ENCODE peak calls at places on chromosomes 5 and 9, in six cellular contexts. G is GM23338; I is ovary; U is endodermal cell; F is fibroblast of lung; M is CD8-positive, alpha-beta T cell. V is an unnamed sample. For H3K4me1, the result is how much of the 10 kb centered on the place peaks cover.

GRCh38 chr9:100856238-100856637 is 172.3 kb upstream of the PLPPR1 start:
- DNase-seq in G (no peak), I (no peak), U (no peak), F (no peak), M (no peak), V (no peak)

GRCh38 chr5:120692346-120692745 is 228.2 kb downstream of the PRR16 start:
- DNase-seq in G (no peak), I (no peak), U (no peak), F (no peak), M (no peak), V (no peak)

GRCh38 chr5:26691486-26691885 is 346.9 kb downstream of the CDH9 start:
- DNase-seq in G (no peak), I (no peak), U (no peak), F (no peak), M (no peak), V (no peak)

GRCh38 chr9:73780916-73781315 is 629.3 kb downstream of the ANXA1 start:
- DNase-seq in G (no peak), I (no peak), U (no peak), F (peak), M (no peak), V (no peak)

GRCh38 chr5:173328896-173329369 is 719 bp upstream of the STC2 start:
- DNase-seq in G (peak), I (no peak), U (peak), F (peak), M (no peak), V (no peak)

GRCh38 chr9:18632624-18633407 is 158.9 kb downstream of the ADAMTSL1 start:
- DNase-seq in G (no peak), I (no peak), U (no peak), F (peak), M (no peak), V (no peak)

GRCh38 chr9:137459147-137459600 is at the start of gene NSMF:
- DNase-seq in G (peak), I (peak), U (peak), F (peak), M (peak), V (peak)

GRCh38 chr5:158212915-158213314 is 354.0 kb upstream of the CLINT1 start:
- DNase-seq in G (peak), I (no peak), U (peak), F (no peak), M (no peak), V (no peak)

GRCh38 chr9:124454296-124454695 is 4.0 kb downstream of the ADGRD2 start:
- DNase-seq in G (no peak), I (no peak), U (no peak), F (no peak), M (no peak), V (no peak)

GRCh38 chr9:105026451-105026850 is 98.5 kb upstream of the ABCA1 start:
- DNase-seq in G (no peak), I (no peak), U (no peak), F (peak), M (no peak), V (no peak)

GRCh38 chr5:159208508-159209437 is 580 bp downstream of the RNF145 start:
- DNase-seq in G (peak), I (peak), U (peak), F (peak), M (peak), V (peak)

GRCh38 chr5:95533106-95533505 is 21.7 kb downstream of the SKIC3 start:
- DNase-seq in G (peak), I (no peak), U (no peak), F (peak), M (no peak), V (no peak)

GRCh38 chr9:108196332-108196731 is 659.5 kb downstream of the ACTL7B start:
- DNase-seq in G (no peak), I (no peak), U (no peak), F (no peak), M (no peak), V (no peak)

GRCh38 chr5:39906146-39906545 is 481.4 kb upstream of the DAB2 start:
- DNase-seq in G (no peak), I (no peak), U (no peak), F (peak), M (no peak), V (no peak)

GRCh38 chr9:112028242-112029221 is 131.9 kb downstream of the UGCG start:
- DNase-seq in G (no peak), I (no peak), U (peak), F (no peak), M (no peak), V (no peak)

GRCh38 chr9:93492327-93492726 is 38.9 kb upstream of the FAM120AOS start:
- DNase-seq in G (no peak), I (no peak), U (no peak), F (no peak), M (no peak), V (no peak)

GRCh38 chr5:84281383-84281782 is 103.3 kb downstream of the EDIL3 start:
- DNase-seq in G (no peak), I (no peak), U (no peak), F (peak), M (no peak), V (no peak)
- H3K4me1 ChIP-seq in G (under half), I (under half), U (under half), F (under half), M (under half), V (under half)

GRCh38 chr9:131873891-131874440 is 134.1 kb upstream of the RAPGEF1 start:
- DNase-seq in G (peak), I (no peak), U (no peak), F (no peak), M (no peak), V (no peak)

GRCh38 chr9:131870156-131870555 is 130.3 kb upstream of the RAPGEF1 start:
- DNase-seq in G (no peak), I (no peak), U (no peak), F (no peak), M (no peak), V (no peak)

GRCh38 chr9:131873361-131873760 is 133.5 kb upstream of the RAPGEF1 start:
- DNase-seq in G (no peak), I (no peak), U (no peak), F (no peak), M (no peak), V (no peak)

GRCh38 chr9:131872702-131873101 is 132.8 kb upstream of the RAPGEF1 start:
- DNase-seq in G (no peak), I (no peak), U (no peak), F (no peak), M (no peak), V (no peak)

DNA sequence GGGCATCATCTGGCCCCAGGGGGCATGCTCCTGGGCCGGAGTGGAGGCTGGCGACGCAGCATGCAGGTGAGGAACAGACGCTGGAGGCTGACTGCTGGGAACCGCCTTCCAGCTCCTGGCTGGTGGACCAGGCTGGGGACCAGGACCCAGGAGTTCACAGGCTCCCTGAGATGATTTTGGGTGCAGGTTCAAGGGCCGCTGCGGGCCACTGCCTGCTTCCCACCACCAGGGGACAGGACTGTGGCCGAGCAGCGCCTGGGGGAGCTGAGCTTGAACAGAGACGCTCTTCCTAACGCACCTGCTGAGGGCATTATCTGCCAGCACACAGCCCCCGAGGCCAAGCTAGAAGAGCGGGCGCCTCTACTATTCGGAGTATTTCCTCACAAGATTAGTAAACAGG is 132.1 kb upstream of the RAPGEF1 start:
- DNase-seq in G (peak), I (no peak), U (peak), F (no peak), M (no peak), V (no peak)
- TF ChIP-seq CTCF in G (peak), I (no peak), U (peak), F (no peak), M (no peak), V (no peak)

GRCh38 chr5:111236995-111237394 is 12.8 kb downstream of the CAMK4 start:
- DNase-seq in G (no peak), I (no peak), U (no peak), F (no peak), M (no peak), V (no peak)
- H3K4me1 ChIP-seq in G (under half), I (under half), U (under half), F (under half), M (half or more), V (under half)

DNA sequence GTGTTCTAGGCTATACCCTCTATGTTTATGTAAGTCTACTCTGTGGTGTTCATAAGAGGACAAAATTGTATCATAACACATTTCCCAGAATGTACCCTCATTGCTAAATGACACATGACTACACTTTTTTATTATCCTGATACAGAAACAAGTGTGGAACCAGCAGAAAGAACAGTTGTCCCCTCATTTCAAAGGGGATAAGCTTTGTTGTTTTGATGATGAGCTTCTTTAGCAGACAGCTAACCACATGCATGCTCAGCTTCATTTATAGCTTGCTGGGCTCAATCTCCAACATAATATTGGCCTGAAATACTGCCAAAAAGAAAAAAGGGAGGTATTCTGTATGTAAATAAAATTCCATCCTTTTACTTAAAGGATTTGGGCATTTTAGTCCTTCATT is 120.3 kb downstream of the SPATA31D1 start:
- DNase-seq in G (no peak), I (no peak), U (no peak), F (no peak), M (no peak), V (no peak)
- TF ChIP-seq CTCF in G (no peak), I (no peak), U (no peak), F (no peak), M (no peak), V (no peak)

DNA sequence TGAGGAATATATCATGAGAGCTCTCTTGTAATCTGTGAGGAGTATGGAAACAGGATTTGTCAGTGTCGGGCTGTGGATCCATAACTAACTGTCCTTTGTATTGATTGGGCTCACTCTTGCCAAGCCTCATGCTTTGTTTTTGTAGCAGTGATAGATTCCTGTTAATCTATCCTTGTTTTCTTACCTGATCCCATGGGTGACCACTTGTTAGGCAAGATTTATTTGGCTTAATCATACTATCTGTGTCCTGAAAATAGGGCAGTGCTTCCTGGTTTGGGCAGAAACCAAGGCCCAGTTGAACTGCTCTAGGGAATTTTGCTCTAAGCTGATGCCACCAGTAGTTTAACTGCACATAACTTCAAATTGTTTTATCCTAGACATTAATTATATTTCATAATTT is 6.1 kb downstream of the NDFIP1 start:
- DNase-seq in G (no peak), I (no peak), U (no peak), F (no peak), M (no peak), V (no peak)
- H3K4me1 ChIP-seq in G (under half), I (under half), U (under half), F (under half), M (half or more), V (half or more)

GRCh38 chr5:10797246-10797645 is 36.2 kb upstream of the DAP start:
- DNase-seq in G (no peak), I (no peak), U (no peak), F (no peak), M (no peak), V (no peak)

GRCh38 chr5:10800852-10801251 is 39.8 kb upstream of the DAP start:
- DNase-seq in G (no peak), I (no peak), U (no peak), F (no peak), M (no peak), V (no peak)

DNA sequence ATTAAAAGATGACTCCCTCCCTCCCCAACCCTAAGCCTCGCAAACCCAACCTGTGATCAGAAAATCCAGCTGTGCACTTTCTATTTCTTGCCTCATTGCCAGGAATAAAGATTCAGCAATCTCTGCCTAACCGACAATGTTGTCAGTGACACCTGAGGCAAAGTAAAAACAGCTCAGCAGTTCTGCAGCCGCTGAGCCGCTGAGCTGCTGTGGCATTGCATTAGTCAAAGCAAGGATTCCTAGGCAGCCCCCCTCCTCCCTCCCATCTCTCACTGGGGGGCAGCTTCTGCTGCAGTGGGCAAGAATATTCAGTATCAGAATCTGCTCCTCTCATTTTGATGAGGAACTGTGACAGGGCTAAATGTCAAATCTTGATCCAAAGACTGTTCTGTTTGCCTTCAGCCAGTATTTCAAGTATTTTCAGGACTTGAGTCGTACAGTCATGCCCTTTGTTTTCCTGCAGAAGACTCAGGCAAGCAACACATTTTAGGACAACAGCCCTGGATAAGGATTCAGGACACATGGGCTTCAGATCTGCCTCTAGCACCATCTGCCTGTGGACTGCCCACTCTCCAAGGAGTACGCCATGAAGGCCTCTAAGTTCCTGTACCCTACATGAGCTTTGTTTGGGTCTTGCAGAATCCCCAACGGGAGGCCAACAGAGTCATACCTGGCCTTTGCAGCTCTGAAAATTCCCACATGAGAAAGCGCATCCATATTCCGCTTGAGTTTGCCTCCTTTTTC is 41.1 kb upstream of the DAP start:
- DNase-seq in G (peak), I (no peak), U (peak), F (no peak), M (no peak), V (no peak)
- TF ChIP-seq CTCF in G (no peak), I (no peak), U (peak), F (peak), M (no peak), V (peak)

GRCh38 chr5:142977363-142978051 is 207.3 kb downstream of the ARHGAP26 start:
- DNase-seq in G (no peak), I (no peak), U (peak), F (peak), M (peak), V (no peak)
- H3K4me1 ChIP-seq in G (under half), I (under half), U (under half), F (under half), M (half or more), V (under half)

GRCh38 chr5:149773245-149774095 is 43.4 kb downstream of the PPARGC1B start:
- DNase-seq in G (no peak), I (no peak), U (no peak), F (no peak), M (no peak), V (peak)

GRCh38 chr5:149776376-149777305 is 46.5 kb downstream of the PPARGC1B start:
- DNase-seq in G (no peak), I (no peak), U (no peak), F (no peak), M (no peak), V (no peak)

GRCh38 chr5:149779071-149779470 is 49.0 kb downstream of the PPARGC1B start:
- DNase-seq in G (no peak), I (no peak), U (no peak), F (no peak), M (no peak), V (no peak)

GRCh38 chr5:149777382-149777781 is 47.3 kb downstream of the PPARGC1B start:
- DNase-seq in G (peak), I (peak), U (no peak), F (peak), M (no peak), V (peak)

DNA sequence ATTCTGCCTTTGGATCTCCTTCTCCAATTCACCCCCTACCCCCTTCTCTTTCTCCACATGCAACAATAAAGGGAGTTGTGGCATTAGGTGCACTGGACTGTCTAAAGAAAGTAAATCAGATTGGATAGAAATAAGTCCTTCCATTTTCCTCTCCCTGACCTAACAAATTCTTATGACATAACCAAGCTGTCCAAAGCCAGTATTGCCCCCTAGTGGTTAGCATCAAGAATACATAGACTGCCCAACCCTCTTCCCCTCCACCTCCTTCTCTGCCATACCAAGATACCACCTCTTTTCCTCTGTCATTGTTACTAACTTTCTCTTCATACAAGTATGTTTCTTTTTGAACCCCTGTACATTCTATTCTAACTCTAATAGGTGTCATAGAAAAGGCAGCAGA is 45.7 kb downstream of the PPARGC1B start:
- DNase-seq in G (peak), I (no peak), U (no peak), F (no peak), M (no peak), V (no peak)
- TF ChIP-seq CTCF in G (peak), I (no peak), U (peak), F (peak), M (no peak), V (peak)